ENCODE peak calls at places on chromosomes 11 and 22, in ten cellular contexts. One of them, this sample, is unnamed.

GRCh38 chr22:49724893-49725489 is 102.7 kb downstream of the BRD1 start:
- DNase-seq in heart right ventricle: peak; percentile 69
- DNase-seq in uterus: peak; percentile 25
- DNase-seq in thoracic aorta: no peak
- DNase-seq in endothelial cell of umbilical vein: peak; percentile 52
- DNase-seq in stomach: peak; percentile 40
- DNase-seq in tibial nerve: no peak
- DNase-seq in kidney: peak; percentile 84
- DNase-seq in neural progenitor cell: peak; percentile 90
- DNase-seq in A673: peak; percentile 77
- DNase-seq in this sample: peak; percentile 59

GRCh38 chr22:50544078-50544745 is 1.5 kb upstream of the KLHDC7B start:
- DNase-seq in heart right ventricle: peak; percentile 84
- DNase-seq in uterus: no peak
- DNase-seq in thoracic aorta: no peak
- DNase-seq in endothelial cell of umbilical vein: peak; percentile 53
- DNase-seq in stomach: peak; percentile 87
- DNase-seq in tibial nerve: peak; percentile 42
- DNase-seq in kidney: peak; percentile 92
- DNase-seq in neural progenitor cell: peak; percentile 93
- DNase-seq in A673: peak; percentile 83
- DNase-seq in this sample: peak; percentile 74

GRCh38 chr22:38967451-38968450 is 10.3 kb downstream of the APOBEC3A start:
- DNase-seq in heart right ventricle: no peak
- DNase-seq in uterus: no peak
- DNase-seq in thoracic aorta: no peak
- DNase-seq in endothelial cell of umbilical vein: no peak
- DNase-seq in stomach: peak; percentile 41
- DNase-seq in tibial nerve: no peak
- DNase-seq in kidney: peak; percentile 57
- DNase-seq in neural progenitor cell: no peak
- DNase-seq in A673: no peak
- DNase-seq in this sample: no peak

GRCh38 chr11:121722431-121723256 is 269.9 kb upstream of the SORL1-AS1 start:
- DNase-seq in heart right ventricle: peak; percentile 73
- DNase-seq in uterus: peak; percentile 85
- DNase-seq in thoracic aorta: peak; percentile 74
- DNase-seq in endothelial cell of umbilical vein: peak; percentile 94
- DNase-seq in stomach: peak; percentile 40
- DNase-seq in tibial nerve: peak; percentile 83
- DNase-seq in kidney: peak; percentile 93
- DNase-seq in neural progenitor cell: peak; percentile 82
- DNase-seq in A673: peak; percentile 95
- DNase-seq in this sample: no peak

GRCh38 chr11:64864473-64865285 is 13.7 kb downstream of the EHD1 start:
- DNase-seq in heart right ventricle: peak; percentile 75
- DNase-seq in uterus: peak; percentile 89
- DNase-seq in thoracic aorta: peak; percentile 69
- DNase-seq in endothelial cell of umbilical vein: peak; percentile 53
- DNase-seq in stomach: no peak
- DNase-seq in tibial nerve: peak; percentile 51
- DNase-seq in kidney: peak; percentile 94
- DNase-seq in neural progenitor cell: peak; percentile 57
- DNase-seq in A673: no peak
- DNase-seq in this sample: no peak

GRCh38 chr11:57316017-57316416 is 8.7 kb downstream of the TNKS1BP1 start:
- DNase-seq in heart right ventricle: no peak
- DNase-seq in uterus: no peak
- DNase-seq in thoracic aorta: no peak
- DNase-seq in endothelial cell of umbilical vein: no peak
- DNase-seq in stomach: no peak
- DNase-seq in tibial nerve: no peak
- DNase-seq in kidney: peak; percentile 72
- DNase-seq in neural progenitor cell: no peak
- DNase-seq in A673: no peak
- DNase-seq in this sample: no peak

GRCh38 chr11:105000167-105000566 is 22.8 kb downstream of the CASP5 start:
- DNase-seq in heart right ventricle: no peak
- DNase-seq in uterus: no peak
- DNase-seq in thoracic aorta: no peak
- DNase-seq in endothelial cell of umbilical vein: no peak
- DNase-seq in stomach: no peak
- DNase-seq in tibial nerve: no peak
- DNase-seq in kidney: no peak
- DNase-seq in neural progenitor cell: peak; percentile 9
- DNase-seq in A673: peak; percentile 52
- DNase-seq in this sample: no peak

GRCh38 chr11:132717824-132718223 is 814.5 kb downstream of the OPCML start:
- DNase-seq in heart right ventricle: no peak
- DNase-seq in uterus: no peak
- DNase-seq in thoracic aorta: no peak
- DNase-seq in endothelial cell of umbilical vein: no peak
- DNase-seq in stomach: no peak
- DNase-seq in tibial nerve: no peak
- DNase-seq in kidney: no peak
- DNase-seq in neural progenitor cell: no peak
- DNase-seq in A673: no peak
- DNase-seq in this sample: no peak

GRCh38 chr11:15073361-15074205 is at the start of gene CALCB:
- DNase-seq in heart right ventricle: no peak
- DNase-seq in uterus: no peak
- DNase-seq in thoracic aorta: no peak
- DNase-seq in endothelial cell of umbilical vein: no peak
- DNase-seq in stomach: no peak
- DNase-seq in tibial nerve: no peak
- DNase-seq in kidney: peak; percentile 82
- DNase-seq in neural progenitor cell: peak; percentile 75
- DNase-seq in A673: peak; percentile 68
- DNase-seq in this sample: no peak

GRCh38 chr11:15072551-15073143 is 746 bp upstream of the CALCB start:
- DNase-seq in heart right ventricle: no peak
- DNase-seq in uterus: no peak
- DNase-seq in thoracic aorta: no peak
- DNase-seq in endothelial cell of umbilical vein: no peak
- DNase-seq in stomach: no peak
- DNase-seq in tibial nerve: no peak
- DNase-seq in kidney: peak; percentile 55
- DNase-seq in neural progenitor cell: no peak
- DNase-seq in A673: no peak
- DNase-seq in this sample: no peak

GRCh38 chr11:15075162-15075526 is 1.8 kb downstream of the CALCB start:
- DNase-seq in heart right ventricle: no peak
- DNase-seq in uterus: no peak
- DNase-seq in thoracic aorta: no peak
- DNase-seq in endothelial cell of umbilical vein: no peak
- DNase-seq in stomach: no peak
- DNase-seq in tibial nerve: no peak
- DNase-seq in kidney: no peak
- DNase-seq in neural progenitor cell: no peak
- DNase-seq in A673: no peak
- DNase-seq in this sample: no peak

GRCh38 chr11:15074206-15075161 is 1.1 kb downstream of the CALCB start:
- DNase-seq in heart right ventricle: peak; percentile 83
- DNase-seq in uterus: peak; percentile 39
- DNase-seq in thoracic aorta: peak; percentile 57
- DNase-seq in endothelial cell of umbilical vein: peak; percentile 53
- DNase-seq in stomach: peak; percentile 91
- DNase-seq in tibial nerve: peak; percentile 54
- DNase-seq in kidney: peak; percentile 83
- DNase-seq in neural progenitor cell: peak; percentile 95
- DNase-seq in A673: peak; percentile 86
- DNase-seq in this sample: peak; percentile 77

DNA sequence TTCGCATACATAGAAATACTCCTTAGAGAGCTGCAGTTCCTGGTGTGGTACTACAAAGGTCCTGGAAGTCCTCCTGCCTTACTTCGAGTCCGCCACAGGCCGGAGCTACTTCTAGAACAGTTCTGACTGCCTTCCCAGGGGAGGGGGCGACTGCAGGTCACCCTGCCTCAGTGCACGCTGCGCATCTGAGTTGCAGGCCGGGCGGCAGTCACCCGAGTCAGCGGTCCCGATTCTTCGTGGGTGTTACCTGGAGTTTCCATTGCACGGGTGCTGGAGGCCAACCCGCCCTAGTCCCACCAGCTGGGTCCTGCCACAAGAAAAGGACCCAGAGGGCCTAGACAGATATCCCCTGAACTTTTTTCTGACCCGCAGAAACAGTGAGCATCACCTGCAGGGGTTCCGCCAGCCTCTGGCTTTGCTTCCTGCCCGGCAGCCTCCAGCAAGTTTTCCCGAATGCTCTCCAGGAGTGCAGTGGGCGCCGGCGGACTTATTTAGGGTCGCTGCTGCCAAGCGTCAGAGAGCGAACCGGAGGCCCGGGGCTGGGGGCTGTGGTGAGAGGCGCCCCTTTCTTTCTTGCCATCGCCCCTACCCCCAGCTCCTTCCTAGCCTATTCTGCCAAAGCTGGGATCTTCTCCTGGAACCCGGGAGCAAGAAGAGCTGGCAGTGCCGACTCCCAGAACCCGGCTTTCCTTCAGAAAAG is 1.7 kb upstream of the CALCB start:
- DNase-seq in heart right ventricle: no peak
- DNase-seq in uterus: no peak
- DNase-seq in thoracic aorta: no peak
- DNase-seq in endothelial cell of umbilical vein: no peak
- DNase-seq in stomach: no peak
- DNase-seq in tibial nerve: no peak
- DNase-seq in kidney: peak; percentile 66
- DNase-seq in neural progenitor cell: no peak
- DNase-seq in A673: no peak
- DNase-seq in this sample: no peak
- H3K9me3 ChIP-seq in heart right ventricle: no peaks in the 10 kb centered on the region
- H3K9me3 ChIP-seq in uterus: no peaks in the 10 kb centered on the region
- H3K9me3 ChIP-seq in thoracic aorta: no peaks in the 10 kb centered on the region
- H3K9me3 ChIP-seq in endothelial cell of umbilical vein: no peaks in the 10 kb centered on the region
- H3K9me3 ChIP-seq in stomach: peaks cover 3% of the 10 kb centered on the region
- H3K9me3 ChIP-seq in tibial nerve: no peaks in the 10 kb centered on the region
- H3K9me3 ChIP-seq in kidney: no peaks in the 10 kb centered on the region
- H3K9me3 ChIP-seq in neural progenitor cell: no peaks in the 10 kb centered on the region
- H3K9me3 ChIP-seq in A673: no peaks in the 10 kb centered on the region
- H3K9me3 ChIP-seq in this sample: peaks cover 9% of the 10 kb centered on the region

GRCh38 chr11:69594481-69594880 is 46.5 kb upstream of the CCND1 start:
- DNase-seq in heart right ventricle: no peak
- DNase-seq in uterus: no peak
- DNase-seq in thoracic aorta: no peak
- DNase-seq in endothelial cell of umbilical vein: no peak
- DNase-seq in stomach: no peak
- DNase-seq in tibial nerve: no peak
- DNase-seq in kidney: no peak
- DNase-seq in neural progenitor cell: no peak
- DNase-seq in A673: no peak
- DNase-seq in this sample: no peak

GRCh38 chr11:69599502-69599901 is 41.5 kb upstream of the CCND1 start:
- DNase-seq in heart right ventricle: no peak
- DNase-seq in uterus: no peak
- DNase-seq in thoracic aorta: no peak
- DNase-seq in endothelial cell of umbilical vein: no peak
- DNase-seq in stomach: no peak
- DNase-seq in tibial nerve: no peak
- DNase-seq in kidney: no peak
- DNase-seq in neural progenitor cell: peak; percentile 58
- DNase-seq in A673: peak; percentile 96
- DNase-seq in this sample: no peak

GRCh38 chr11:69595805-69596665 is 44.9 kb upstream of the CCND1 start:
- DNase-seq in heart right ventricle: no peak
- DNase-seq in uterus: no peak
- DNase-seq in thoracic aorta: no peak
- DNase-seq in endothelial cell of umbilical vein: no peak
- DNase-seq in stomach: no peak
- DNase-seq in tibial nerve: no peak
- DNase-seq in kidney: no peak
- DNase-seq in neural progenitor cell: no peak
- DNase-seq in A673: no peak
- DNase-seq in this sample: no peak

GRCh38 chr11:69601346-69601975 is 39.5 kb upstream of the CCND1 start:
- DNase-seq in heart right ventricle: no peak
- DNase-seq in uterus: no peak
- DNase-seq in thoracic aorta: no peak
- DNase-seq in endothelial cell of umbilical vein: no peak
- DNase-seq in stomach: no peak
- DNase-seq in tibial nerve: no peak
- DNase-seq in kidney: no peak
- DNase-seq in neural progenitor cell: no peak
- DNase-seq in A673: no peak
- DNase-seq in this sample: no peak

DNA sequence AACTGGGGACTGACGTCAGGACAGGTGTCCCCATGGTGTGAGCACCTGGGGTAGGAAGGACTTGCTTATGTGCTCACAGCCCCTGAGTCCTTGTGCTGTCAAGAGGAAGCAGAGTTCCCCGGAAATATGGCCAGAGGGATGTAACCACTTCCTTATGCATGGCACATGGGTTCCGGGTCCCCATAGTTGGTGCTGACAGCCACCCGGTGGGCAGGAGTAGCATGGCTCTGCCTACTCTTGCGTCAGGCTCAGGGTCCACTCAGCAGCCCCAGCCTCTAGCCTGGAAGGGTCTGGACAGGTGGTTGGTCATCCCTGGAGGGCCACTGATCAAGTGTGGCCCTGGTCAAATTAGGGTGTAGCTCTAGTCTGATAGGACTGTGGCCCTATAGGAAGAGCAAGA is 42.8 kb upstream of the CCND1 start:
- DNase-seq in heart right ventricle: no peak
- DNase-seq in uterus: no peak
- DNase-seq in thoracic aorta: no peak
- DNase-seq in endothelial cell of umbilical vein: peak; percentile 5
- DNase-seq in stomach: no peak
- DNase-seq in tibial nerve: no peak
- DNase-seq in kidney: no peak
- DNase-seq in neural progenitor cell: no peak
- DNase-seq in A673: peak; percentile 54
- DNase-seq in this sample: no peak
- TF ChIP-seq CTCF in heart right ventricle: peak; percentile 3
- TF ChIP-seq CTCF in uterus: no peak
- TF ChIP-seq CTCF in thoracic aorta: no peak
- TF ChIP-seq CTCF in endothelial cell of umbilical vein: no peak
- TF ChIP-seq CTCF in stomach: no peak
- TF ChIP-seq CTCF in tibial nerve: peak; percentile 15
- TF ChIP-seq CTCF in kidney: no peak
- TF ChIP-seq CTCF in neural progenitor cell: no peak
- TF ChIP-seq CTCF in A673: peak; percentile 52
- TF ChIP-seq CTCF in this sample: no peak

DNA sequence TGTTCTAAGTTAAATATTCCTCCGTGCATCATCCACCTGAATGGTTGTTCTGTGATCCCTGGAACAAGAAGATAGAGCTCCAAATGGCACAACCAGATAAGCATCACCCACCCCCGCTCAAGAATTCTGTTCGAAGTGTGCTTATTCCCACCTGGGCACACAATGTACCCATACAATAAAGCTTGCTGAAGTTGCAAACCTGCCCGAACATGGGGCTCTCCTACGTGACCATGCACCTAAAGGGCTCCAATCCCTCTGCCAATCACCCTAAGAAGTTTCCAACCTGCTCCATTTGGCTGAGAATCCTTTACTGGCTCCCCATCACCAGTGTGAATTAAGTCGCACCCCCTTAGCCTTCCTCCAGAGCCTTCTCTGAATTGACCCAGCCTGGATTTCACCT is 1157.4 kb downstream of the TBC1D22A start:
- DNase-seq in heart right ventricle: no peak
- DNase-seq in uterus: no peak
- DNase-seq in thoracic aorta: no peak
- DNase-seq in endothelial cell of umbilical vein: no peak
- DNase-seq in stomach: no peak
- DNase-seq in tibial nerve: no peak
- DNase-seq in kidney: no peak
- DNase-seq in neural progenitor cell: no peak
- DNase-seq in A673: no peak
- DNase-seq in this sample: no peak
- H3K9me3 ChIP-seq in heart right ventricle: no peaks in the 10 kb centered on the region
- H3K9me3 ChIP-seq in uterus: no peaks in the 10 kb centered on the region
- H3K9me3 ChIP-seq in thoracic aorta: no peaks in the 10 kb centered on the region
- H3K9me3 ChIP-seq in endothelial cell of umbilical vein: peaks cover 13% of the 10 kb centered on the region
- H3K9me3 ChIP-seq in stomach: peaks cover 9% of the 10 kb centered on the region
- H3K9me3 ChIP-seq in tibial nerve: no peaks in the 10 kb centered on the region
- H3K9me3 ChIP-seq in kidney: peaks cover 3% of the 10 kb centered on the region
- H3K9me3 ChIP-seq in neural progenitor cell: no peaks in the 10 kb centered on the region
- H3K9me3 ChIP-seq in A673: peaks cover 3% of the 10 kb centered on the region
- H3K9me3 ChIP-seq in this sample: no peaks in the 10 kb centered on the region

GRCh38 chr11:45847908-45848316 is 637 bp downstream of the CRY2 start:
- DNase-seq in heart right ventricle: peak; percentile 36
- DNase-seq in uterus: no peak
- DNase-seq in thoracic aorta: no peak
- DNase-seq in endothelial cell of umbilical vein: peak; percentile 68
- DNase-seq in stomach: peak; percentile 66
- DNase-seq in tibial nerve: no peak
- DNase-seq in kidney: peak; percentile 78
- DNase-seq in neural progenitor cell: peak; percentile 71
- DNase-seq in A673: peak; percentile 82
- DNase-seq in this sample: peak; percentile 45
- TF ChIP-seq CTCF in heart right ventricle: peak; percentile 26
- TF ChIP-seq CTCF in uterus: peak; percentile 7
- TF ChIP-seq CTCF in thoracic aorta: no peak
- TF ChIP-seq CTCF in endothelial cell of umbilical vein: no peak
- TF ChIP-seq CTCF in stomach: no peak
- TF ChIP-seq CTCF in tibial nerve: peak; percentile 9
- TF ChIP-seq CTCF in kidney: no peak
- TF ChIP-seq CTCF in neural progenitor cell: no peak
- TF ChIP-seq CTCF in A673: peak; percentile 37
- TF ChIP-seq CTCF in this sample: no peak

This sample was measured in CD4-positive, alpha-beta T cell.